ENCODE peak calls at places on chromosome 22, in five cellular contexts. One of them, this sample, is unnamed.

GRCh38 chr22:22133910-22134309 is 110.7 kb upstream of the VPREB1 start:
- DNase-seq in gastrocnemius medialis: no peak
- DNase-seq in astrocyte of the spinal cord: no peak
- DNase-seq in caudate nucleus: no peak
- DNase-seq in iPS DF 6.9: no peak
- DNase-seq in this sample: no peak

GRCh38 chr22:22771696-22772377 is 115.8 kb upstream of the IGLL5 start:
- DNase-seq in gastrocnemius medialis: no peak
- DNase-seq in caudate nucleus: no peak
- DNase-seq in astrocyte of the spinal cord: no peak
- DNase-seq in iPS DF 6.9: no peak
- DNase-seq in this sample: no peak

GRCh38 chr22:25540128-25540790 is 24.2 kb upstream of the GRK3 start:
- DNase-seq in astrocyte of the spinal cord: no peak
- DNase-seq in gastrocnemius medialis: no peak
- DNase-seq in iPS DF 6.9: no peak
- DNase-seq in caudate nucleus: no peak
- DNase-seq in this sample: no peak

GRCh38 chr22:25764270-25765015 is 22.5 kb downstream of the MYO18B start:
- DNase-seq in caudate nucleus: no peak
- DNase-seq in gastrocnemius medialis: no peak
- DNase-seq in astrocyte of the spinal cord: no peak
- DNase-seq in iPS DF 6.9: peak
- DNase-seq in this sample: no peak

GRCh38 chr22:25749420-25750169 is 7.6 kb downstream of the MYO18B start:
- DNase-seq in iPS DF 6.9: no peak
- DNase-seq in caudate nucleus: no peak
- DNase-seq in gastrocnemius medialis: no peak
- DNase-seq in astrocyte of the spinal cord: no peak
- DNase-seq in this sample: no peak

GRCh38 chr22:48217596-48217995 is 1455.1 kb downstream of the TBC1D22A start:
- DNase-seq in caudate nucleus: no peak
- DNase-seq in astrocyte of the spinal cord: no peak
- DNase-seq in iPS DF 6.9: no peak
- DNase-seq in gastrocnemius medialis: no peak
- DNase-seq in this sample: no peak

GRCh38 chr22:48752451-48753380 is 1075.0 kb downstream of the BRD1 start:
- DNase-seq in gastrocnemius medialis: no peak
- DNase-seq in astrocyte of the spinal cord: no peak
- DNase-seq in iPS DF 6.9: no peak
- DNase-seq in caudate nucleus: no peak
- DNase-seq in this sample: no peak

GRCh38 chr22:32177221-32177765 is 18.2 kb upstream of the C22orf42 start:
- DNase-seq in iPS DF 6.9: no peak
- DNase-seq in gastrocnemius medialis: no peak
- DNase-seq in caudate nucleus: no peak
- DNase-seq in astrocyte of the spinal cord: no peak
- DNase-seq in this sample: no peak

GRCh38 chr22:49930596-49931412 is 12.4 kb downstream of the CRELD2 start:
- DNase-seq in gastrocnemius medialis: peak
- DNase-seq in caudate nucleus: peak
- DNase-seq in astrocyte of the spinal cord: peak
- DNase-seq in iPS DF 6.9: no peak
- DNase-seq in this sample: peak

GRCh38 chr22:35561796-35562526 is 21.3 kb downstream of the RASD2 start:
- DNase-seq in iPS DF 6.9: no peak
- DNase-seq in caudate nucleus: no peak
- DNase-seq in astrocyte of the spinal cord: peak
- DNase-seq in gastrocnemius medialis: no peak
- DNase-seq in this sample: no peak

GRCh38 chr22:45919504-45920286 is 57.3 kb downstream of the WNT7B start:
- DNase-seq in iPS DF 6.9: no peak
- DNase-seq in astrocyte of the spinal cord: no peak
- DNase-seq in caudate nucleus: no peak
- DNase-seq in gastrocnemius medialis: no peak
- DNase-seq in this sample: no peak

GRCh38 chr22:50012201-50013181 is at the start of gene IL17REL:
- DNase-seq in astrocyte of the spinal cord: no peak
- DNase-seq in caudate nucleus: no peak
- DNase-seq in iPS DF 6.9: no peak
- DNase-seq in gastrocnemius medialis: no peak
- DNase-seq in this sample: no peak

GRCh38 chr22:40898850-40899357 is 37.0 kb upstream of the DNAJB7 start:
- DNase-seq in iPS DF 6.9: peak
- DNase-seq in astrocyte of the spinal cord: peak
- DNase-seq in caudate nucleus: no peak
- DNase-seq in gastrocnemius medialis: no peak
- DNase-seq in this sample: no peak

GRCh38 chr22:35205956-35206355 is 51.3 kb upstream of the HMGXB4 start:
- DNase-seq in iPS DF 6.9: no peak
- DNase-seq in gastrocnemius medialis: no peak
- DNase-seq in astrocyte of the spinal cord: peak
- DNase-seq in caudate nucleus: no peak
- DNase-seq in this sample: peak

GRCh38 chr22:44423556-44423955 is 74.5 kb downstream of the RTL6 start:
- DNase-seq in gastrocnemius medialis: no peak
- DNase-seq in iPS DF 6.9: no peak
- DNase-seq in caudate nucleus: no peak
- DNase-seq in astrocyte of the spinal cord: no peak
- DNase-seq in this sample: no peak

GRCh38 chr22:37690407-37690806 is 4.3 kb downstream of the NOL12 start:
- DNase-seq in astrocyte of the spinal cord: no peak
- DNase-seq in gastrocnemius medialis: no peak
- DNase-seq in caudate nucleus: no peak
- DNase-seq in iPS DF 6.9: no peak
- DNase-seq in this sample: no peak

GRCh38 chr22:42905702-42906183 is 48.7 kb upstream of the ARFGAP3 start:
- DNase-seq in iPS DF 6.9: no peak
- DNase-seq in astrocyte of the spinal cord: no peak
- DNase-seq in gastrocnemius medialis: peak
- DNase-seq in caudate nucleus: no peak
- DNase-seq in this sample: peak

GRCh38 chr22:37353839-37354238 is 71.5 kb downstream of the CYTH4 start:
- DNase-seq in caudate nucleus: no peak
- DNase-seq in astrocyte of the spinal cord: peak
- DNase-seq in iPS DF 6.9: no peak
- DNase-seq in gastrocnemius medialis: no peak
- DNase-seq in this sample: no peak

GRCh38 chr22:47658182-47658581 is 895.7 kb downstream of the TBC1D22A start:
- DNase-seq in caudate nucleus: no peak
- DNase-seq in gastrocnemius medialis: no peak
- DNase-seq in astrocyte of the spinal cord: no peak
- DNase-seq in iPS DF 6.9: no peak
- DNase-seq in this sample: no peak

GRCh38 chr22:23391022-23391421 is 189.1 kb downstream of the IGLL1 start:
- DNase-seq in caudate nucleus: no peak
- DNase-seq in astrocyte of the spinal cord: no peak
- DNase-seq in iPS DF 6.9: no peak
- DNase-seq in gastrocnemius medialis: no peak
- DNase-seq in this sample: no peak

GRCh38 chr22:42644422-42645340 is 4.3 kb upstream of the ATP5MGL start:
- DNase-seq in iPS DF 6.9: no peak
- DNase-seq in caudate nucleus: peak
- DNase-seq in astrocyte of the spinal cord: peak
- DNase-seq in gastrocnemius medialis: no peak
- DNase-seq in this sample: peak

GRCh38 chr22:37643225-37643847 is 3.9 kb downstream of the SH3BP1 start:
- DNase-seq in caudate nucleus: peak
- DNase-seq in astrocyte of the spinal cord: peak
- DNase-seq in gastrocnemius medialis: peak
- DNase-seq in iPS DF 6.9: no peak
- DNase-seq in this sample: peak

GRCh38 chr22:28882545-28882877 is 861 bp upstream of the ZNRF3 start:
- DNase-seq in iPS DF 6.9: no peak
- DNase-seq in caudate nucleus: no peak
- DNase-seq in gastrocnemius medialis: no peak
- DNase-seq in astrocyte of the spinal cord: peak
- DNase-seq in this sample: no peak

GRCh38 chr22:19448076-19448607 is 631 bp upstream of the C22orf39 start:
- DNase-seq in iPS DF 6.9: no peak
- DNase-seq in astrocyte of the spinal cord: peak
- DNase-seq in caudate nucleus: peak
- DNase-seq in gastrocnemius medialis: no peak
- DNase-seq in this sample: no peak

GRCh38 chr22:33328789-33329296 is 270.7 kb upstream of the SYN3 start:
- DNase-seq in astrocyte of the spinal cord: peak
- DNase-seq in iPS DF 6.9: no peak
- DNase-seq in gastrocnemius medialis: no peak
- DNase-seq in caudate nucleus: no peak
- DNase-seq in this sample: no peak